ENCODE peak calls at places on chromosomes 12 and 14, in five cellular contexts. One of them, this sample, is unnamed.

GRCh38 chr12:50806176-50806575 is 36.5 kb upstream of the TMPRSS12 start:
- DNase-seq in esophagus muscularis mucosa: no peak
- DNase-seq in AG10803: peak
- DNase-seq in cardiac muscle cell: no peak
- DNase-seq in AG09309: no peak
- DNase-seq in this sample: peak

GRCh38 chr12:69329669-69330428 is 18.3 kb upstream of the LYZ start:
- DNase-seq in esophagus muscularis mucosa: no peak
- DNase-seq in cardiac muscle cell: no peak
- DNase-seq in AG09309: no peak
- DNase-seq in AG10803: no peak
- DNase-seq in this sample: no peak

GRCh38 chr14:78863143-78863542 is 693.0 kb downstream of the NRXN3 start:
- DNase-seq in cardiac muscle cell: peak
- DNase-seq in AG09309: no peak
- DNase-seq in AG10803: peak
- DNase-seq in esophagus muscularis mucosa: no peak
- DNase-seq in this sample: peak

GRCh38 chr14:59455411-59455810 is 9.8 kb downstream of the GPR135 start:
- DNase-seq in AG09309: peak
- DNase-seq in cardiac muscle cell: peak
- DNase-seq in AG10803: peak
- DNase-seq in esophagus muscularis mucosa: no peak
- DNase-seq in this sample: no peak

GRCh38 chr12:70698345-70698744 is 61.1 kb upstream of the PTPRB start:
- DNase-seq in AG09309: no peak
- DNase-seq in AG10803: no peak
- DNase-seq in esophagus muscularis mucosa: no peak
- DNase-seq in cardiac muscle cell: no peak
- DNase-seq in this sample: no peak

GRCh38 chr12:47964102-47964723 is 817 bp downstream of the TMEM106C start:
- DNase-seq in AG10803: no peak
- DNase-seq in cardiac muscle cell: peak
- DNase-seq in esophagus muscularis mucosa: no peak
- DNase-seq in AG09309: no peak
- DNase-seq in this sample: no peak

GRCh38 chr12:121451931-121452330 is 52.0 kb downstream of the RNF34 start:
- DNase-seq in AG09309: no peak
- DNase-seq in cardiac muscle cell: no peak
- DNase-seq in AG10803: peak
- DNase-seq in esophagus muscularis mucosa: no peak
- DNase-seq in this sample: peak

GRCh38 chr14:92108345-92109254 is 2.2 kb upstream of the ATXN3 start:
- DNase-seq in esophagus muscularis mucosa: no peak
- DNase-seq in AG10803: no peak
- DNase-seq in cardiac muscle cell: peak
- DNase-seq in AG09309: no peak
- DNase-seq in this sample: no peak

DNA sequence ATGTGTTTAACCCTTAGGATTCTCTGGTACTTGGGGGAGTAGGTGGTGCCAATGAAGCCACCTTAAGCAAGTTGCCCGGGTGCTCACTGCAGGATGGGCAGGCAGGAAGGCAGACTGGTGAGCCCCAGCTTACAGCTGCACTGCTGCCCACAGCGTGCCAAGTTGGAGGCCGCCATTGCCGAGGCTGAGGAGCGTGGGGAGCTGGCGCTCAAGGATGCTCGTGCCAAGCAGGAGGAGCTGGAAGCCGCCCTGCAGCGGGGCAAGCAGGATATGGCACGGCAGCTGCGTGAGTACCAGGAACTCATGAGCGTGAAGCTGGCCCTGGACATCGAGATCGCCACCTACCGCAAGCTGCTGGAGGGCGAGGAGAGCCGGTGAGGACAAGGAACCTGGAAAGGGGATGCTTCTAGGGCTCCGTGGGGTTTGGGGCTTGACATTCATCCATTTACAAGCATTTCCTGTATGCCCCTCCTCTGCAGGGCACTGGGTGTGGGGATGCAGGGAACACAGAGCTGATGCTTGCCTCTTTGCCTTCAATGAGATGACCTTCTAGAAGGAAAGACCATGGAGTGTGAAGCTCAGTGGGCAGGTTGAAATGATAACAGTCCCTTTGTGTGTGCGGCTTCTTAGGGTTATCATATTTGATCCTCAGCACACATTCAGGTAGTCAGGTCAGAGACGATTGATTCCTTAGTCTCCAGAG is 12.4 kb downstream of the KRT7 start:
- DNase-seq in AG09309: no peak
- DNase-seq in cardiac muscle cell: no peak
- DNase-seq in esophagus muscularis mucosa: no peak
- DNase-seq in AG10803: no peak
- DNase-seq in this sample: no peak
- TF ChIP-seq CTCF in AG09309: no peak
- TF ChIP-seq CTCF in cardiac muscle cell: no peak
- TF ChIP-seq CTCF in esophagus muscularis mucosa: no peak
- TF ChIP-seq CTCF in AG10803: no peak
- TF ChIP-seq CTCF in this sample: no peak

GRCh38 chr12:109757671-109758265 is 44.1 kb downstream of the FAM222A start:
- DNase-seq in AG10803: no peak
- DNase-seq in cardiac muscle cell: no peak
- DNase-seq in AG09309: no peak
- DNase-seq in esophagus muscularis mucosa: no peak
- DNase-seq in this sample: no peak
- H3K4me3 ChIP-seq in AG10803: no peak
- H3K4me3 ChIP-seq in cardiac muscle cell: no peak
- H3K4me3 ChIP-seq in AG09309: no peak
- H3K4me3 ChIP-seq in esophagus muscularis mucosa: no peak
- H3K4me3 ChIP-seq in this sample: no peak

GRCh38 chr12:16076970-16077527 is 165.9 kb downstream of the DERA start:
- DNase-seq in esophagus muscularis mucosa: no peak
- DNase-seq in AG10803: no peak
- DNase-seq in AG09309: no peak
- DNase-seq in cardiac muscle cell: no peak
- DNase-seq in this sample: no peak

GRCh38 chr12:16075887-16076286 is 164.8 kb downstream of the DERA start:
- DNase-seq in AG09309: no peak
- DNase-seq in cardiac muscle cell: no peak
- DNase-seq in AG10803: no peak
- DNase-seq in esophagus muscularis mucosa: no peak
- DNase-seq in this sample: no peak

DNA sequence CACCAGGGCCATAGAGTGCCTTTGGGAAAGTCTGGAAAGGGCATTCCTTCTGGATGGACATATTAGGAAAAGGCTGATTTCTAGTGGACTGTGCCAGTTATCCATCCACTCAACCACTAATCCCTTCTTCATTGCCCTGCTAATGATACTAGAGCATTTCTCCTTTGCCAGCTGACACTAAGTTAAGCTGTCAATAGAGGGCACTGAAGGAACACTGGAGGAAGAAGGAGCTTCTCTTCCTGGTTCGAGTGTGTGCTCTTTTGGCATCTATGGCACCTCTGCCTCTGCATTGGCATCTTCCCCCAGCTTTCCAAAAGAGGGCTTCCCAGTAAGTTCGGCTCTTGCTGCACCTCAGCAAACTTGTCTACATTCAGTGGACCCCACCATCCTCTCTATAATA is 165.4 kb downstream of the DERA start:
- DNase-seq in cardiac muscle cell: peak
- DNase-seq in esophagus muscularis mucosa: no peak
- DNase-seq in AG09309: no peak
- DNase-seq in AG10803: peak
- DNase-seq in this sample: peak
- TF ChIP-seq CTCF in cardiac muscle cell: peak
- TF ChIP-seq CTCF in esophagus muscularis mucosa: no peak
- TF ChIP-seq CTCF in AG09309: peak
- TF ChIP-seq CTCF in AG10803: peak
- TF ChIP-seq CTCF in this sample: peak

DNA sequence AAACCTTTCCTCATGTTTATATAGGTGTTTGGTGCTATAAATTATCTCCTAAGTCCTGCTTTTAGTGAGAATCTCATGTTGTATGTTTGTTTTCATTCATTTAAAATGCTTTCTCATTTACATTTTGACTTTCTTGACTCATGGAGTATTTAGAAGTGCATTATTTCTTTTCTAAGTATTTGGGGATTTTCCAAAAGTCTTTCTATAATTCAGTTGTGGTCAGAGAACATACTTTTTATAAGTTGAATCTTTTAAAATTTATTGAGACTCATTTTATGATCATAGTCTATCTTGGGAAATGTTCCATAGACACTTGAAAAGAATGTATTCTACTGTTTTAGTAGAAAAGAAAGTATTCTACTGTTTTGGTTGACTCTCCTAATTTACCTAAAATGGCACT is 168.1 kb downstream of the AKAP6 start:
- DNase-seq in AG09309: no peak
- DNase-seq in cardiac muscle cell: no peak
- DNase-seq in esophagus muscularis mucosa: no peak
- DNase-seq in AG10803: peak
- DNase-seq in this sample: no peak
- H3K4me3 ChIP-seq in AG09309: no peak
- H3K4me3 ChIP-seq in cardiac muscle cell: no peak
- H3K4me3 ChIP-seq in esophagus muscularis mucosa: peak
- H3K4me3 ChIP-seq in AG10803: peak
- H3K4me3 ChIP-seq in this sample: no peak

DNA sequence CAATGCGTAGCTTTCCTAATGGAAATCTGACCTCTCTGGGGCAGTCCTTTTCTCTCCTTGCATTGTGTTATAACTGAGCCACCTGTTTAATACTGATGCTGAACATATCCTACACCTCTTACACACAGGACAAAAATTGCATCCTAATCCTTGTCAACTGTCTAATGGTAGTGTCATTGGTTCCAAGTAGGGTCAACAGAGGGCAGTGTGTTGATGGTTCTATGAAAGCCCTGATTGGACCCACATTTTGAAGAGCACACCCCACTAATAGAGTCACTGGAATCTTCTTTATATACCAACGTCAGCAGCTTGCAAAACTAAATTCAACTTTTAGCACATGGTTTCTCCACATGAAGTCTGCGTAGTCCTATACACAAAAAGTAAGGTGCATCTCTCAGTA is 148.2 kb downstream of the SLC25A21 start:
- DNase-seq in cardiac muscle cell: no peak
- DNase-seq in esophagus muscularis mucosa: no peak
- DNase-seq in AG09309: no peak
- DNase-seq in AG10803: no peak
- DNase-seq in this sample: no peak
- TF ChIP-seq CTCF in cardiac muscle cell: no peak
- TF ChIP-seq CTCF in esophagus muscularis mucosa: no peak
- TF ChIP-seq CTCF in AG09309: no peak
- TF ChIP-seq CTCF in AG10803: no peak
- TF ChIP-seq CTCF in this sample: no peak

DNA sequence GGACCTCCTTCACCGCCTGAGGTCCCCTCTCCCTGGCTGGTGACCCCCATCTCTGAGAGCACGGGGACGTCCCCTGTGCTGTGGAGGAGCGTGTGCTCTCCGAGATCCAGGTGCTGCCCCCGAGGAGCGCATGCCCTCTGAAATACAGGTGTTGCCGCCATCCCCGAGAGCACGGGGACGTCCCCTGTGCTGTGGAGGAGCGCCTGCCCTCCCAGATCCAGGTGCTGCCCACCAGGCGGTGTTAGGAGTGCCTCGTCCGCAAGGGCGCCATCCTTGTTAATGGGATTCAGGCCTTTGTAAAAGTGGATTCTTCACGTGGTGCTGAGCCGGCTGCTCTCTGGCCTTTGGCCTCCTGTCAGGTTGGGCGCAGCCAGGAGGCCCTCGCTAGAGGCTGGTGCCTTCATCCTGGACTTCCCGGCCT is 10.1 kb downstream of the NOC4L start:
- DNase-seq in AG10803: no peak
- DNase-seq in AG09309: no peak
- DNase-seq in esophagus muscularis mucosa: no peak
- DNase-seq in cardiac muscle cell: no peak
- DNase-seq in this sample: no peak
- H3K4me3 ChIP-seq in AG10803: no peak
- H3K4me3 ChIP-seq in AG09309: no peak
- H3K4me3 ChIP-seq in esophagus muscularis mucosa: peak
- H3K4me3 ChIP-seq in cardiac muscle cell: no peak
- H3K4me3 ChIP-seq in this sample: peak

DNA sequence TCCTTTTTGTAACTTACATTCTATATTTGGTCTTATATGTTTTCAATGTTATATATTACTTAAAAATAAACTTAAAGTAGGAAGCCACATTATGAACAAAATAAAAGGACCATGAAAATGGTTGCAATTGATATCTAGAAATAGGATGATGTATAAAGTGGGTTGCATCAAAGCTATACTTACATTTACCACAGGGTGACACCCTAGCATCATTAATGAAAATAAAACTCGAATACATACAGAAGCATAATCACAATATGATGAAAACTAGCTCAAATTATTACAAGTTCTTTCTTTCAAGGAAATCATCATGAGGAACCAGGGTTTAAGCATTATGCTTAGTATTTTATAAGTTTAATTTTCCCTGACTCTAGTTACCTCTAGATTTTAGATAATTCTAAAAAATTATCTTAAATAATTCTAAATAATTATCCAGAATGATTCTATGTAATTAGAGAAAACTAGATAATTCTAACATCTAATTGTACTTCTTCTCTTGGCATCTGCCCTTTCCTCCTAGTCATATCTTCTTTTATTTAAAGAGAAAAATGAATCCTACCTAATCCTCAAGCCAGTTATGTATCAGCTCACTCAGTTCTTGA is 31.2 kb downstream of the TAS2R7 start:
- DNase-seq in esophagus muscularis mucosa: no peak
- DNase-seq in cardiac muscle cell: peak
- DNase-seq in AG10803: peak
- DNase-seq in AG09309: peak
- DNase-seq in this sample: peak
- TF ChIP-seq CTCF in esophagus muscularis mucosa: peak
- TF ChIP-seq CTCF in cardiac muscle cell: peak
- TF ChIP-seq CTCF in AG10803: peak
- TF ChIP-seq CTCF in AG09309: peak
- TF ChIP-seq CTCF in this sample: peak

GRCh38 chr14:60647837-60648168 is 1.5 kb downstream of the SIX1 start:
- DNase-seq in AG09309: no peak
- DNase-seq in esophagus muscularis mucosa: no peak
- DNase-seq in cardiac muscle cell: no peak
- DNase-seq in AG10803: no peak
- DNase-seq in this sample: no peak
- H3K4me3 ChIP-seq in AG09309: peak
- H3K4me3 ChIP-seq in esophagus muscularis mucosa: peak
- H3K4me3 ChIP-seq in cardiac muscle cell: peak
- H3K4me3 ChIP-seq in AG10803: peak
- H3K4me3 ChIP-seq in this sample: peak

GRCh38 chr12:14776236-14776959 is 26.9 kb downstream of the WBP11 start:
- DNase-seq in cardiac muscle cell: peak
- DNase-seq in AG10803: peak
- DNase-seq in esophagus muscularis mucosa: no peak
- DNase-seq in AG09309: no peak
- DNase-seq in this sample: no peak
- TF ChIP-seq CTCF in cardiac muscle cell: peak
- TF ChIP-seq CTCF in AG10803: peak
- TF ChIP-seq CTCF in esophagus muscularis mucosa: no peak
- TF ChIP-seq CTCF in AG09309: no peak
- TF ChIP-seq CTCF in this sample: peak